ENCODE peak calls at places on chromosomes 12 and 14, in six cellular contexts. M is mesenchymal stem cell; N is CD8-positive, alpha-beta memory T cell; G is heart left ventricle; P is tibial nerve; U is endodermal cell. A is an unnamed sample. For H3K36me3 and H3K27me3, the result is how much of the 10 kb centered on the place peaks cover.

GRCh38 chr12:130213249-130213648 is 51.0 kb downstream of the FZD10 start:
- DNase-seq in M (no peak), N (no peak), G (no peak), P (no peak), U (peak), A (no peak)

GRCh38 chr12:13911756-13912554 is 69.4 kb downstream of the GRIN2B start:
- DNase-seq in M (no peak), N (no peak), G (no peak), P (no peak), U (no peak), A (no peak)

GRCh38 chr14:83473416-83473815 is 1939.8 kb upstream of the SEL1L start:
- DNase-seq in M (no peak), N (no peak), G (no peak), P (no peak), U (no peak), A (no peak)

GRCh38 chr14:22850944-22851790 is 14.8 kb downstream of the MMP14 start:
- DNase-seq in M (peak), N (no peak), G (peak), P (peak), U (no peak), A (peak)

GRCh38 chr12:87266305-87266704 is 762.9 kb downstream of the C12orf50 start:
- DNase-seq in M (no peak), N (no peak), G (no peak), P (no peak), U (no peak), A (no peak)

GRCh38 chr12:52243774-52244614 is 11.0 kb downstream of the KRT7 start:
- DNase-seq in M (peak), N (no peak), G (peak), P (peak), U (no peak), A (peak)

GRCh38 chr12:70290126-70290525 is 46.9 kb downstream of the CNOT2 start:
- DNase-seq in M (no peak), N (no peak), G (no peak), P (no peak), U (no peak), A (no peak)

GRCh38 chr12:59070534-59070933 is 150.2 kb upstream of the LRIG3 start:
- DNase-seq in M (no peak), N (no peak), G (no peak), P (no peak), U (no peak), A (no peak)

GRCh38 chr14:50619569-50620141 is 48.5 kb downstream of the SAV1 start:
- DNase-seq in M (peak), N (no peak), G (no peak), P (no peak), U (no peak), A (no peak)

GRCh38 chr12:95538002-95538401 is 13.3 kb downstream of the USP44 start:
- DNase-seq in M (no peak), N (no peak), G (no peak), P (no peak), U (no peak), A (no peak)

GRCh38 chr12:77377116-77377515 is 311.7 kb upstream of the E2F7 start:
- DNase-seq in M (peak), N (no peak), G (no peak), P (no peak), U (no peak), A (no peak)

GRCh38 chr14:20198991-20199390 is 8.3 kb downstream of the OR11G2 start:
- DNase-seq in M (no peak), N (no peak), G (no peak), P (no peak), U (no peak), A (no peak)

GRCh38 chr12:91127296-91127695 is 16.0 kb upstream of the LUM start:
- DNase-seq in M (no peak), N (no peak), G (no peak), P (no peak), U (no peak), A (no peak)

GRCh38 chr14:54002653-54003052 is 46.0 kb upstream of the BMP4 start:
- DNase-seq in M (peak), N (no peak), G (no peak), P (no peak), U (no peak), A (no peak)

GRCh38 chr12:125528300-125528699 is 463.1 kb downstream of the AACS start:
- DNase-seq in M (no peak), N (no peak), G (no peak), P (no peak), U (peak), A (no peak)

GRCh38 chr12:15011162-15011561 is 38.3 kb downstream of the PDE6H start:
- DNase-seq in M (no peak), N (no peak), G (no peak), P (no peak), U (peak), A (no peak)

GRCh38 chr12:47837190-47838171 is 17.8 kb upstream of the HDAC7 start:
- DNase-seq in M (peak), N (peak), G (peak), P (peak), U (peak), A (peak)

GRCh38 chr12:50220357-50221061 is 53.3 kb upstream of the CERS5 start:
- DNase-seq in M (peak), N (no peak), G (no peak), P (no peak), U (no peak), A (no peak)

GRCh38 chr12:1741154-1741949 is 50.5 kb downstream of the ADIPOR2 start:
- DNase-seq in M (peak), N (no peak), G (no peak), P (no peak), U (no peak), A (no peak)

GRCh38 chr12:14769462-14769836 is 33.8 kb downstream of the WBP11 start:
- DNase-seq in M (peak), N (no peak), G (peak), P (no peak), U (peak), A (peak)

GRCh38 chr12:65602579-65603295 is 221.5 kb upstream of the HMGA2 start:
- DNase-seq in M (peak), N (no peak), G (peak), P (peak), U (peak), A (peak)

GRCh38 chr14:67859169-67859749 is 39.7 kb downstream of the RAD51B start:
- DNase-seq in M (no peak), N (no peak), G (no peak), P (no peak), U (no peak), A (no peak)

GRCh38 chr14:96146131-96146771 is 58.4 kb upstream of the BDKRB2 start:
- DNase-seq in M (peak), N (no peak), G (no peak), P (no peak), U (no peak), A (no peak)

GRCh38 chr14:69044296-69044695 is 65.2 kb upstream of the ACTN1 start:
- DNase-seq in M (no peak), N (no peak), G (no peak), P (no peak), U (no peak), A (no peak)

GRCh38 chr12:12461923-12462315 is 100.7 kb downstream of the DUSP16 start:
- DNase-seq in M (no peak), N (no peak), G (no peak), P (no peak), U (no peak), A (no peak)

GRCh38 chr12:7116196-7116595 is 7.2 kb upstream of the C1RL start:
- DNase-seq in M (no peak), N (no peak), G (no peak), P (no peak), U (no peak), A (no peak)

GRCh38 chr12:7117670-7118069 is 8.7 kb upstream of the C1RL start:
- DNase-seq in M (no peak), N (no peak), G (no peak), P (no peak), U (no peak), A (no peak)

GRCh38 chr12:7114851-7115250 is 5.8 kb upstream of the C1RL start:
- DNase-seq in M (no peak), N (no peak), G (no peak), P (no peak), U (no peak), A (no peak)

GRCh38 chr12:7118914-7119313 is 9.8 kb downstream of the RBP5 start:
- DNase-seq in M (no peak), N (no peak), G (no peak), P (no peak), U (no peak), A (no peak)

DNA sequence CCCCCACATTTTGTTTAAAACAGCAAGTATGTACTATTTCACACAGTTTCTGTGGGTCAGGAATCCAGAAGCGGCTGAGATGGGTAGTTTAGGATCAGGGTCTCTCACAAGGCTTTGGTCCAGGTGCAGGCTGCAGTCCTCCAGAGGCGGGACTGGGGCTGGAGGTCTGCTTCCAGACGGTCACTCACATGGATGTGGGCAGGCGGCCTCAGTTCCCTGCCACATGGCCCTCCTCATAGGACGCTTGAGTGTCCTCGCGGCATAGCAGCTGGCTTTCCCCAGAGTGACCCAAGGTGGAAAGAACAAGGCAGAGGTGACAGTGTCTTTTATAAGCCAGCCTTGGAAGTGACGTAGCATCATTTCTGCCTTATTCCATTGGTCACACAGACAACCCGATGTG is 7.9 kb upstream of the C1RL start:
- DNase-seq in M (no peak), N (no peak), G (no peak), P (no peak), U (no peak), A (no peak)
- H3K36me3 ChIP-seq in M (under half), N (under half), G (under half), P (under half), U (under half), A (under half)

DNA sequence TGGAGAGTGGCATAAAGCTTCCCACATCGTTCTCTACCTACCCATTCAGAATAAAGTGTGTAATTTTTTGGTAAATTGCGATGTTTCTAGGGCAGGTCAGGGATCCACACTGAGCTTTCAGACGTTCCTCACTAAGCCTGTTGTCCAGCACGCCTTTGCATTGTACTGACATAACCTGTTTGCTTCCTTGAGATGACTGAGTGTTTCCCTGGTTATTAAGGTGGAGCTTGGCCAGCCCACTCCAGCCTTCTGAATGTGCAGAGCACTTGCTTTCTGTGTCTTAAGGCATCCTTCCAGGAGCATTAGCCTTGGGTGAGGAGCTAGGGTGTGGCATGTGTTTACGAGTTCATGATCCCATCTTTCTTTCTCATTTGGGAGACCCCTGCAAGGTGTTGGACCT is 96.4 kb downstream of the TMEM260 start:
- DNase-seq in M (no peak), N (no peak), G (no peak), P (no peak), U (peak), A (no peak)
- H3K27me3 ChIP-seq in M (under half), N (under half), G (under half), P (under half), U (under half), A (under half)

GRCh38 chr12:118035194-118036041 is 18.9 kb downstream of the RFC5 start:
- DNase-seq in M (no peak), N (no peak), G (no peak), P (no peak), U (peak), A (no peak)

GRCh38 chr12:118033331-118033730 is 16.8 kb downstream of the RFC5 start:
- DNase-seq in M (no peak), N (no peak), G (no peak), P (no peak), U (no peak), A (no peak)

GRCh38 chr12:118034429-118035193 is 18.1 kb downstream of the RFC5 start:
- DNase-seq in M (peak), N (no peak), G (no peak), P (no peak), U (peak), A (no peak)

GRCh38 chr12:118032188-118032587 is 15.7 kb downstream of the RFC5 start:
- DNase-seq in M (no peak), N (no peak), G (no peak), P (no peak), U (no peak), A (no peak)

DNA sequence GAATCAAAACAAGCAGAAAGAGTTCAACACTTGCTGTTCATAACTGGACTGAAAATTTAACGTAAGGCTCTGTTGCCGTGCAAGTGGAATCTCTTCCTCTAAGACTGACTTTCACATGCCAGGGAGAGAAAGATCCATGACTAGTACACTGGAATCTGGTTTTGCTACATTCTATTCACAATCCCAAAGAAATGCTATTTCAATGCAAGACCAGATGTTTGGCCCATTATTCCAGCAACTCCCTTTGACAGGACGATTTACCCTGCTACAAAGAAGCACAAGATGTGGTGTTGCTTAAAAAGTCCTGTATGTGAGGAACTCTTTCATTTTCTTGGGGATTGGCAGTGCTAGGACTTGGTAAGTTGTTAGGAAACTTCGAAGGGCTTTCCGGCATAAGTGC is 17.4 kb downstream of the RFC5 start:
- DNase-seq in M (no peak), N (no peak), G (no peak), P (no peak), U (no peak), A (no peak)
- H3K36me3 ChIP-seq in M (half or more), N (under half), G (half or more), P (under half), U (half or more), A (half or more)

GRCh38 chr14:76135722-76136121 is 16.0 kb upstream of the GPATCH2L start:
- DNase-seq in M (no peak), N (no peak), G (no peak), P (no peak), U (peak), A (no peak)
- H3K27me3 ChIP-seq in M (half or more), N (under half), G (half or more), P (under half), U (under half), A (under half)

GRCh38 chr14:102326583-102326982 is 7.0 kb downstream of the ZNF839 start:
- DNase-seq in M (no peak), N (no peak), G (no peak), P (no peak), U (no peak), A (no peak)
- H3K36me3 ChIP-seq in M (under half), N (under half), G (under half), P (under half), U (under half), A (under half)

A was measured in psoas muscle.